ENCODE peak calls at places on chromosomes 1 and 21, in four cellular contexts. One of them, this sample, is unnamed.

GRCh38 chr1:206505702-206506375 is 1.5 kb upstream of the RASSF5 start:
- DNase-seq in tibial artery: peak; percentile 38
- DNase-seq in body of pancreas: no peak
- DNase-seq in H1: no peak
- DNase-seq in this sample: peak; percentile 5

GRCh38 chr1:183840140-183840539 is 35.2 kb downstream of the RGL1 start:
- DNase-seq in body of pancreas: no peak
- DNase-seq in tibial artery: no peak
- DNase-seq in H1: no peak
- DNase-seq in this sample: no peak

GRCh38 chr1:48841466-48841865 is 64.8 kb upstream of the BEND5 start:
- DNase-seq in H1: no peak
- DNase-seq in body of pancreas: no peak
- DNase-seq in tibial artery: no peak
- DNase-seq in this sample: no peak

GRCh38 chr1:237040823-237041222 is 1.2 kb upstream of the RYR2 start:
- DNase-seq in H1: no peak
- DNase-seq in body of pancreas: no peak
- DNase-seq in tibial artery: no peak
- DNase-seq in this sample: no peak

GRCh38 chr1:10387611-10388386 is 11.1 kb upstream of the PGD start:
- DNase-seq in tibial artery: peak; percentile 70
- DNase-seq in body of pancreas: no peak
- DNase-seq in H1: no peak
- DNase-seq in this sample: peak; percentile 68

GRCh38 chr1:184892116-184892515 is 82.2 kb downstream of the NIBAN1 start:
- DNase-seq in tibial artery: no peak
- DNase-seq in body of pancreas: no peak
- DNase-seq in H1: no peak
- DNase-seq in this sample: no peak

GRCh38 chr1:31755197-31755611 is 8.9 kb downstream of the ADGRB2 start:
- DNase-seq in body of pancreas: no peak
- DNase-seq in tibial artery: no peak
- DNase-seq in H1: no peak
- DNase-seq in this sample: peak; percentile 38

GRCh38 chr21:17550671-17551308 is 37.9 kb downstream of the CXADR start:
- DNase-seq in tibial artery: no peak
- DNase-seq in H1: no peak
- DNase-seq in body of pancreas: no peak
- DNase-seq in this sample: no peak

GRCh38 chr1:86557739-86558138 is 10.9 kb downstream of the CLCA4 start:
- DNase-seq in H1: no peak
- DNase-seq in tibial artery: no peak
- DNase-seq in body of pancreas: no peak
- DNase-seq in this sample: no peak

GRCh38 chr1:157154940-157155514 is 16.8 kb upstream of the ETV3 start:
- DNase-seq in body of pancreas: peak; percentile 60
- DNase-seq in H1: no peak
- DNase-seq in tibial artery: peak; percentile 68
- DNase-seq in this sample: no peak

GRCh38 chr1:225746361-225747179 is 31.1 kb upstream of the SRP9 start:
- DNase-seq in tibial artery: peak; percentile 79
- DNase-seq in H1: peak; percentile 77
- DNase-seq in body of pancreas: peak; percentile 82
- DNase-seq in this sample: peak; percentile 85

GRCh38 chr1:76190749-76191424 is 116.3 kb downstream of the ST6GALNAC3 start:
- DNase-seq in body of pancreas: no peak
- DNase-seq in tibial artery: no peak
- DNase-seq in H1: no peak
- DNase-seq in this sample: no peak

GRCh38 chr1:202551683-202552082 is 158.6 kb downstream of the SYT2 start:
- DNase-seq in H1: no peak
- DNase-seq in body of pancreas: no peak
- DNase-seq in tibial artery: no peak
- DNase-seq in this sample: no peak

GRCh38 chr1:68977211-68977610 is 480.3 kb upstream of the DEPDC1 start:
- DNase-seq in H1: no peak
- DNase-seq in body of pancreas: no peak
- DNase-seq in tibial artery: no peak
- DNase-seq in this sample: no peak

GRCh38 chr1:21570885-21571284 is 61.7 kb downstream of the ALPL start:
- DNase-seq in tibial artery: no peak
- DNase-seq in body of pancreas: no peak
- DNase-seq in H1: no peak
- DNase-seq in this sample: no peak

GRCh38 chr1:160277330-160277729 is 7.6 kb downstream of the PEX19 start:
- DNase-seq in tibial artery: no peak
- DNase-seq in H1: no peak
- DNase-seq in body of pancreas: no peak
- DNase-seq in this sample: no peak

GRCh38 chr21:34877485-34878128 is 171.5 kb downstream of the RUNX1 start:
- DNase-seq in tibial artery: no peak
- DNase-seq in body of pancreas: peak; percentile 89
- DNase-seq in H1: no peak
- DNase-seq in this sample: no peak

GRCh38 chr1:43524804-43525203 is 5.9 kb upstream of the PTPRF start:
- DNase-seq in H1: no peak
- DNase-seq in tibial artery: no peak
- DNase-seq in body of pancreas: no peak
- DNase-seq in this sample: no peak

GRCh38 chr1:20137055-20137454 is 2.1 kb upstream of the PLA2G2F start:
- DNase-seq in body of pancreas: no peak
- DNase-seq in tibial artery: peak; percentile 15
- DNase-seq in H1: no peak
- DNase-seq in this sample: no peak

GRCh38 chr1:33515112-33515511 is 42.7 kb downstream of the ZSCAN20 start:
- DNase-seq in tibial artery: no peak
- DNase-seq in body of pancreas: no peak
- DNase-seq in H1: no peak
- DNase-seq in this sample: no peak

GRCh38 chr1:245687129-245687635 is 532.4 kb downstream of the KIF26B start:
- DNase-seq in tibial artery: no peak
- DNase-seq in body of pancreas: no peak
- DNase-seq in H1: no peak
- DNase-seq in this sample: no peak

GRCh38 chr21:42923553-42924432 is 1.6 kb downstream of the ERVH48-1 start:
- DNase-seq in tibial artery: peak; percentile 85
- DNase-seq in H1: peak; percentile 82
- DNase-seq in body of pancreas: peak; percentile 83
- DNase-seq in this sample: peak; percentile 68

GRCh38 chr1:84995484-84996334 is 1.2 kb downstream of the MCOLN2 start:
- DNase-seq in H1: no peak
- DNase-seq in tibial artery: no peak
- DNase-seq in body of pancreas: no peak
- DNase-seq in this sample: no peak

GRCh38 chr1:118100686-118101300 is 84.2 kb downstream of the SPAG17 start:
- DNase-seq in body of pancreas: peak; percentile 77
- DNase-seq in tibial artery: no peak
- DNase-seq in H1: no peak
- DNase-seq in this sample: no peak

GRCh38 chr1:103108525-103109150 is 316 bp upstream of the COL11A1 start:
- DNase-seq in tibial artery: no peak
- DNase-seq in body of pancreas: peak; percentile 14
- DNase-seq in H1: peak; percentile 78
- DNase-seq in this sample: no peak

GRCh38 chr1:103110701-103111100 is 2.4 kb upstream of the COL11A1 start:
- DNase-seq in body of pancreas: no peak
- DNase-seq in tibial artery: no peak
- DNase-seq in H1: no peak
- DNase-seq in this sample: no peak

GRCh38 chr1:103109291-103109920 is 1.1 kb upstream of the COL11A1 start:
- DNase-seq in body of pancreas: no peak
- DNase-seq in tibial artery: no peak
- DNase-seq in H1: no peak
- DNase-seq in this sample: no peak

GRCh38 chr1:103106426-103107321 is 1.6 kb downstream of the COL11A1 start:
- DNase-seq in body of pancreas: peak; percentile 23
- DNase-seq in tibial artery: no peak
- DNase-seq in H1: peak; percentile 66
- DNase-seq in this sample: no peak

DNA sequence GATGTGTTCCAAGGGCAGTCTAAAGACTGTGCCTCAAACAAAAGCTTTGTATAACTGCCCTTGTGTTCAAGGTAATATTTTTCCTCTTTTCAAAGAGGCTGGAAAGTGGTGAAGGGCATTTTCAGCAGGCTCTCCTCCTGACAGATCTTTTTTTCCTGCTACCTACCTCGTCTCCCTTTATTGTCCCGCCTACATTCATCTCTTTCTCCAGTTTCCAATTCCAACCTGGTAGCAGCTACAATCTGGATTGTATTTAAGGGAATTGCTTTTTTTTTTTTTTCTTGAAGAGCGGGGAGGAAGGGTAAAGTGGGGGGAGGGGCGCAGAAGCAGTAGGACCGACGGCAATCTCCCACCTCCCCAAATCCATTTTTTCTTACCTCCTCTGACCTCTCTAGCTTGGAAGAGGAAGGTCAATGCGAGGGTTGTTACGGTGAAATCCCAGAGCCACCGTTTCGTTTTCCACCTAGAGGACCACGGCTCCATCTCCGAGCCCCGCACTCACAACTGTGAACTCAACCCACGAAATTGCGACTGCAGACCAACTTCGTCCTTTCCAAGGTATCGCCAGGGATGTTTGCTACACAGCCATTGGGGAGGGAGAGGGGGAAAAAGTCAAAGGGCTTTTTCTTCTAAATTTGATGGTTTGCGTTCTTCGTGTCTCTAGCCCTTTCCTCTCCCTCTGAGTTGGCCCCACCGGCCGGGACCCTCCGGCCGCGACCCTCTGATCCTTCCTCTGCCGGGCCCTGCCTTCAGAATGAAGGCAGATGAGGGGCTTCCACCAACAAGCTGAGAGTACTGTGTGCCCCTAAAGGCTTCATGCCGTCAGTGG is at the start of gene COL11A1:
- DNase-seq in tibial artery: no peak
- DNase-seq in body of pancreas: no peak
- DNase-seq in H1: peak; percentile 50
- DNase-seq in this sample: no peak
- TF ChIP-seq CTCF in tibial artery: no peak
- TF ChIP-seq CTCF in body of pancreas: no peak
- TF ChIP-seq CTCF in H1: no peak
- TF ChIP-seq CTCF in this sample: no peak

DNA sequence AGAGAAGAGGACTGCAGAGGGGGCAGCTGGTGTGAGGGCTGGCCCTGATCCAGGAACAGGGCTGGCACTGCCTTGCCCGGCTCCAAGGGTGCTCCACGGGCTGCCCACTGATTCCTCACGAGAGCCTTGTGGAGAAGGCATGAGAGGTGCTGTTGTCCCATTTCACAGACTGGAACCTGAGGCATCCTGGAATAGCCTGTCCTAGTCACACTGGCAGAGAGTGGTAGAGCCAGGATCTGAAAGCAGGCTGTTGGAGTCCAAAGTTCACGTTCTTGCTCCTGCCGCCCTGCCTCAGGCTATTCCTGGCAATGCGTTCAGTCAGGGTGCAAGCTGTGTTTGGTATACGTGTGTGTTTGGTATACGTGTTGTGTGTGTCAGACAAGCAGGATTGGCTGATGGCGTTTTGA is 1.8 kb downstream of the RER1 start:
- DNase-seq in H1: no peak
- DNase-seq in tibial artery: no peak
- DNase-seq in body of pancreas: peak; percentile 50
- DNase-seq in this sample: no peak
- H3K4me3 ChIP-seq in H1: no peak overlapping the region
- H3K4me3 ChIP-seq in tibial artery: no peak overlapping the region
- H3K4me3 ChIP-seq in body of pancreas: no peak overlapping the region
- H3K4me3 ChIP-seq in this sample: no peak overlapping the region

GRCh38 chr1:228471762-228472398 is 15.3 kb upstream of the RNF187 start:
- DNase-seq in tibial artery: no peak
- DNase-seq in body of pancreas: no peak
- DNase-seq in H1: no peak
- DNase-seq in this sample: no peak
- TF ChIP-seq CTCF in tibial artery: peak; percentile 17
- TF ChIP-seq CTCF in body of pancreas: peak; percentile 31
- TF ChIP-seq CTCF in H1: peak; percentile 64
- TF ChIP-seq CTCF in this sample: peak; percentile 17

GRCh38 chr1:67316918-67317317 is 9.2 kb downstream of the IL12RB2 start:
- DNase-seq in tibial artery: no peak
- DNase-seq in body of pancreas: no peak
- DNase-seq in H1: no peak
- DNase-seq in this sample: no peak
- H3K4me3 ChIP-seq in tibial artery: no peak overlapping the region
- H3K4me3 ChIP-seq in body of pancreas: no peak overlapping the region
- H3K4me3 ChIP-seq in H1: no peak overlapping the region
- H3K4me3 ChIP-seq in this sample: no peak overlapping the region

GRCh38 chr1:218361298-218362065 is 16.3 kb downstream of the TGFB2 start:
- DNase-seq in tibial artery: no peak
- DNase-seq in H1: peak; percentile 39
- DNase-seq in body of pancreas: no peak
- DNase-seq in this sample: peak; percentile 39
- TF ChIP-seq CTCF in tibial artery: peak; percentile 52
- TF ChIP-seq CTCF in H1: peak; percentile 61
- TF ChIP-seq CTCF in body of pancreas: peak; percentile 6
- TF ChIP-seq CTCF in this sample: peak; percentile 26

GRCh38 chr1:38140025-38140487 is 93.5 kb upstream of the POU3F1 start:
- DNase-seq in tibial artery: no peak
- DNase-seq in H1: no peak
- DNase-seq in body of pancreas: no peak
- DNase-seq in this sample: no peak
- H3K4me3 ChIP-seq in tibial artery: no peak overlapping the region
- H3K4me3 ChIP-seq in H1: no peak overlapping the region
- H3K4me3 ChIP-seq in body of pancreas: no peak overlapping the region
- H3K4me3 ChIP-seq in this sample: no peak overlapping the region

GRCh38 chr1:214952648-214953047 is 129.9 kb upstream of the KCNK2 start:
- DNase-seq in tibial artery: no peak
- DNase-seq in H1: peak; percentile 49
- DNase-seq in body of pancreas: no peak
- DNase-seq in this sample: no peak
- TF ChIP-seq CTCF in tibial artery: no peak
- TF ChIP-seq CTCF in H1: peak; percentile 96
- TF ChIP-seq CTCF in body of pancreas: no peak
- TF ChIP-seq CTCF in this sample: no peak

GRCh38 chr1:150763018-150763417 is 2.6 kb downstream of the CTSS start:
- DNase-seq in tibial artery: no peak
- DNase-seq in body of pancreas: no peak
- DNase-seq in H1: no peak
- DNase-seq in this sample: no peak

GRCh38 chr1:150763631-150764223 is 1.9 kb downstream of the CTSS start:
- DNase-seq in H1: no peak
- DNase-seq in tibial artery: no peak
- DNase-seq in body of pancreas: no peak
- DNase-seq in this sample: no peak

GRCh38 chr1:150765229-150765976 is at the start of gene CTSS:
- DNase-seq in body of pancreas: no peak
- DNase-seq in H1: no peak
- DNase-seq in tibial artery: no peak
- DNase-seq in this sample: no peak

GRCh38 chr1:150762559-150762958 is 3.0 kb downstream of the CTSS start:
- DNase-seq in tibial artery: no peak
- DNase-seq in H1: no peak
- DNase-seq in body of pancreas: no peak
- DNase-seq in this sample: no peak

GRCh38 chr1:150764617-150765090 is 924 bp downstream of the CTSS start:
- DNase-seq in H1: no peak
- DNase-seq in body of pancreas: no peak
- DNase-seq in tibial artery: no peak
- DNase-seq in this sample: no peak
- H3K4me3 ChIP-seq in H1: no peak overlapping the region
- H3K4me3 ChIP-seq in body of pancreas: no peak overlapping the region
- H3K4me3 ChIP-seq in tibial artery: peak overlapping the region; percentile 29
- H3K4me3 ChIP-seq in this sample: peak overlapping the region; percentile 52